ENCODE peak calls at places on chromosomes 12 and 14, in eight cellular contexts. One of them, this sample, is unnamed.

GRCh38 chr14:36973806-36974442 is 198.5 kb downstream of the SLC25A21 start:
- DNase-seq in thoracic aorta: no peak
- DNase-seq in lung: no peak
- DNase-seq in tibial nerve: no peak
- DNase-seq in PC-9: no peak
- DNase-seq in mammary epithelial cell: peak; percentile 82
- DNase-seq in HCT116: no peak
- DNase-seq in heart left ventricle: no peak
- DNase-seq in this sample: peak; percentile 42

GRCh38 chr12:56299308-56299852 is 750 bp downstream of the CS start:
- DNase-seq in HCT116: no peak
- DNase-seq in mammary epithelial cell: peak; percentile 53
- DNase-seq in heart left ventricle: no peak
- DNase-seq in thoracic aorta: no peak
- DNase-seq in lung: no peak
- DNase-seq in PC-9: no peak
- DNase-seq in tibial nerve: no peak
- DNase-seq in this sample: no peak

GRCh38 chr12:116210131-116210530 is 67.4 kb downstream of the MED13L start:
- DNase-seq in HCT116: no peak
- DNase-seq in PC-9: no peak
- DNase-seq in mammary epithelial cell: no peak
- DNase-seq in tibial nerve: no peak
- DNase-seq in heart left ventricle: no peak
- DNase-seq in thoracic aorta: no peak
- DNase-seq in lung: no peak
- DNase-seq in this sample: no peak

GRCh38 chr12:116577149-116577548 is 18.0 kb downstream of the MAP1LC3B2 start:
- DNase-seq in thoracic aorta: no peak
- DNase-seq in tibial nerve: no peak
- DNase-seq in lung: no peak
- DNase-seq in HCT116: no peak
- DNase-seq in heart left ventricle: no peak
- DNase-seq in PC-9: no peak
- DNase-seq in mammary epithelial cell: no peak
- DNase-seq in this sample: no peak

GRCh38 chr14:99518441-99519346 is 37.5 kb downstream of the CCNK start:
- DNase-seq in lung: peak; percentile 76
- DNase-seq in mammary epithelial cell: peak; percentile 58
- DNase-seq in thoracic aorta: no peak
- DNase-seq in heart left ventricle: peak; percentile 71
- DNase-seq in tibial nerve: peak; percentile 70
- DNase-seq in PC-9: peak; percentile 51
- DNase-seq in HCT116: peak; percentile 23
- DNase-seq in this sample: peak; percentile 83

GRCh38 chr14:92993302-92993701 is 70.4 kb downstream of the CHGA start:
- DNase-seq in thoracic aorta: no peak
- DNase-seq in PC-9: no peak
- DNase-seq in tibial nerve: no peak
- DNase-seq in heart left ventricle: peak; percentile 60
- DNase-seq in mammary epithelial cell: no peak
- DNase-seq in HCT116: no peak
- DNase-seq in lung: peak; percentile 52
- DNase-seq in this sample: no peak

GRCh38 chr12:32134144-32134888 is 27.7 kb downstream of the BICD1 start:
- DNase-seq in heart left ventricle: no peak
- DNase-seq in HCT116: no peak
- DNase-seq in thoracic aorta: no peak
- DNase-seq in lung: no peak
- DNase-seq in PC-9: peak; percentile 23
- DNase-seq in tibial nerve: no peak
- DNase-seq in mammary epithelial cell: peak; percentile 52
- DNase-seq in this sample: no peak

GRCh38 chr14:54420478-54421116 is 20.6 kb downstream of the CNIH1 start:
- DNase-seq in heart left ventricle: no peak
- DNase-seq in mammary epithelial cell: peak; percentile 34
- DNase-seq in HCT116: peak; percentile 29
- DNase-seq in thoracic aorta: no peak
- DNase-seq in PC-9: peak; percentile 43
- DNase-seq in lung: no peak
- DNase-seq in tibial nerve: peak; percentile 47
- DNase-seq in this sample: peak; percentile 55

GRCh38 chr14:45267084-45267483 is 14.1 kb upstream of the MIS18BP1 start:
- DNase-seq in mammary epithelial cell: no peak
- DNase-seq in PC-9: no peak
- DNase-seq in heart left ventricle: no peak
- DNase-seq in tibial nerve: no peak
- DNase-seq in lung: no peak
- DNase-seq in thoracic aorta: no peak
- DNase-seq in HCT116: no peak
- DNase-seq in this sample: no peak

GRCh38 chr14:54788701-54789100 is 113.9 kb downstream of the GCH1 start:
- DNase-seq in mammary epithelial cell: no peak
- DNase-seq in tibial nerve: no peak
- DNase-seq in thoracic aorta: no peak
- DNase-seq in heart left ventricle: no peak
- DNase-seq in PC-9: no peak
- DNase-seq in lung: no peak
- DNase-seq in HCT116: no peak
- DNase-seq in this sample: no peak

GRCh38 chr14:53327716-53328115 is 174.6 kb upstream of the DDHD1 start:
- DNase-seq in heart left ventricle: no peak
- DNase-seq in HCT116: no peak
- DNase-seq in PC-9: no peak
- DNase-seq in tibial nerve: no peak
- DNase-seq in mammary epithelial cell: peak; percentile 93
- DNase-seq in thoracic aorta: no peak
- DNase-seq in lung: no peak
- DNase-seq in this sample: peak; percentile 54

GRCh38 chr12:4164591-4165558 is 108.7 kb upstream of the CCND2 start:
- DNase-seq in mammary epithelial cell: peak; percentile 57
- DNase-seq in thoracic aorta: no peak
- DNase-seq in HCT116: no peak
- DNase-seq in lung: no peak
- DNase-seq in PC-9: no peak
- DNase-seq in tibial nerve: no peak
- DNase-seq in heart left ventricle: peak; percentile 58
- DNase-seq in this sample: no peak

GRCh38 chr14:102539544-102540309 is 30.2 kb upstream of the ANKRD9 start:
- DNase-seq in heart left ventricle: peak; percentile 72
- DNase-seq in tibial nerve: no peak
- DNase-seq in PC-9: no peak
- DNase-seq in thoracic aorta: no peak
- DNase-seq in lung: no peak
- DNase-seq in HCT116: no peak
- DNase-seq in mammary epithelial cell: no peak
- DNase-seq in this sample: no peak

GRCh38 chr12:50302686-50303085 is 19.4 kb upstream of the LIMA1 start:
- DNase-seq in mammary epithelial cell: no peak
- DNase-seq in lung: no peak
- DNase-seq in heart left ventricle: no peak
- DNase-seq in tibial nerve: no peak
- DNase-seq in thoracic aorta: no peak
- DNase-seq in PC-9: no peak
- DNase-seq in HCT116: no peak
- DNase-seq in this sample: no peak

GRCh38 chr12:117063162-117063911 is 35.9 kb downstream of the TESC start:
- DNase-seq in heart left ventricle: peak; percentile 60
- DNase-seq in PC-9: no peak
- DNase-seq in thoracic aorta: no peak
- DNase-seq in mammary epithelial cell: no peak
- DNase-seq in lung: peak; percentile 34
- DNase-seq in tibial nerve: peak; percentile 9
- DNase-seq in HCT116: no peak
- DNase-seq in this sample: no peak

GRCh38 chr14:52318057-52318456 is 3.9 kb downstream of the PTGER2 start:
- DNase-seq in mammary epithelial cell: no peak
- DNase-seq in tibial nerve: no peak
- DNase-seq in HCT116: no peak
- DNase-seq in heart left ventricle: no peak
- DNase-seq in PC-9: no peak
- DNase-seq in lung: no peak
- DNase-seq in thoracic aorta: no peak
- DNase-seq in this sample: no peak

GRCh38 chr12:89355243-89356068 is 3.2 kb upstream of the DUSP6 start:
- DNase-seq in thoracic aorta: no peak
- DNase-seq in mammary epithelial cell: peak; percentile 19
- DNase-seq in tibial nerve: no peak
- DNase-seq in HCT116: no peak
- DNase-seq in heart left ventricle: no peak
- DNase-seq in PC-9: no peak
- DNase-seq in lung: no peak
- DNase-seq in this sample: no peak

GRCh38 chr12:130064999-130065398 is 97.3 kb upstream of the FZD10 start:
- DNase-seq in lung: no peak
- DNase-seq in HCT116: no peak
- DNase-seq in mammary epithelial cell: no peak
- DNase-seq in tibial nerve: no peak
- DNase-seq in PC-9: no peak
- DNase-seq in heart left ventricle: no peak
- DNase-seq in thoracic aorta: no peak
- DNase-seq in this sample: no peak
- TF ChIP-seq CTCF in lung: no peak
- TF ChIP-seq CTCF in HCT116: no peak
- TF ChIP-seq CTCF in mammary epithelial cell: no peak
- TF ChIP-seq CTCF in tibial nerve: no peak
- TF ChIP-seq CTCF in PC-9: no peak
- TF ChIP-seq CTCF in heart left ventricle: no peak
- TF ChIP-seq CTCF in thoracic aorta: no peak
- TF ChIP-seq CTCF in this sample: no peak

GRCh38 chr12:48907243-48907642 is 18.0 kb downstream of the FKBP11 start:
- DNase-seq in HCT116: no peak
- DNase-seq in heart left ventricle: no peak
- DNase-seq in thoracic aorta: no peak
- DNase-seq in PC-9: no peak
- DNase-seq in tibial nerve: no peak
- DNase-seq in lung: no peak
- DNase-seq in mammary epithelial cell: no peak
- DNase-seq in this sample: no peak
- H3K27ac ChIP-seq in HCT116: no peak overlapping the region
- H3K27ac ChIP-seq in heart left ventricle: no peak overlapping the region
- H3K27ac ChIP-seq in thoracic aorta: no peak overlapping the region
- H3K27ac ChIP-seq in PC-9: no peak overlapping the region
- H3K27ac ChIP-seq in tibial nerve: no peak overlapping the region
- H3K27ac ChIP-seq in lung: no peak overlapping the region
- H3K27ac ChIP-seq in mammary epithelial cell: no peak overlapping the region
- H3K27ac ChIP-seq in this sample: no peak overlapping the region

DNA sequence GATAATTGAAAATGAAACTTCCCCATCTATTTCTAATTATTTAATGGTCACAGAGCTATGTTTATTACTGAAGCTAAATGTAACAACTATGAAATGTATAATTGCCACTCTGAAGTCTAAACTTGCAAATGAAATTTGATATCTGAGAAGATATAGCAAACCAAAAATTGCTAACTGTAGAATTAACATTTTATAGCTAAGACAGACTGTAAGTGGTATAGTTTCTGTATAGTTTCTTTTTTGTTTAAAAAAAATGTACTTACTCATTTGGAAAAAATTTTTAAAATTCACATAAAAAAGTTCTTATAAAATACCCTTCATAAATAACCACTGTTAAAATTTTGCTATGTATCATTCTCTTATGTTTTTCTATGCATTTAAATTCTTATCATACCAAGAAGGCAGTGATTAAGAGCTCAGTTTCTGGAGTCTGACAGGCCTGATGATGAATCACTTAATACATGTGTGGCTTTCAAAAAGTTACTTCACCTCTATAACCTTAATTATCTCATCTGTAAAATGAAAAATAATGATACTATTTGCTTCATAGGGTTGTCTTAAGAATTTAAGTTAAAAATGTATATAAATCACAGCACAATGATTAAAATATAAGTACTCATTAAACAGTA is 214.7 kb upstream of the GARIN2 start:
- DNase-seq in heart left ventricle: no peak
- DNase-seq in HCT116: no peak
- DNase-seq in lung: no peak
- DNase-seq in PC-9: no peak
- DNase-seq in thoracic aorta: no peak
- DNase-seq in mammary epithelial cell: peak; percentile 37
- DNase-seq in tibial nerve: no peak
- DNase-seq in this sample: peak; percentile 18
- TF ChIP-seq CTCF in heart left ventricle: no peak
- TF ChIP-seq CTCF in HCT116: no peak
- TF ChIP-seq CTCF in lung: no peak
- TF ChIP-seq CTCF in PC-9: no peak
- TF ChIP-seq CTCF in thoracic aorta: no peak
- TF ChIP-seq CTCF in mammary epithelial cell: no peak
- TF ChIP-seq CTCF in tibial nerve: no peak
- TF ChIP-seq CTCF in this sample: no peak

GRCh38 chr14:103688906-103689902 is 26.0 kb downstream of the XRCC3 start:
- DNase-seq in HCT116: no peak
- DNase-seq in heart left ventricle: peak; percentile 46
- DNase-seq in PC-9: no peak
- DNase-seq in thoracic aorta: no peak
- DNase-seq in mammary epithelial cell: no peak
- DNase-seq in tibial nerve: no peak
- DNase-seq in lung: peak; percentile 79
- DNase-seq in this sample: no peak
- H3K27ac ChIP-seq in HCT116: no peak overlapping the region
- H3K27ac ChIP-seq in heart left ventricle: peak overlapping the region; percentile 20
- H3K27ac ChIP-seq in PC-9: no peak overlapping the region
- H3K27ac ChIP-seq in thoracic aorta: peak overlapping the region; percentile 60
- H3K27ac ChIP-seq in mammary epithelial cell: no peak overlapping the region
- H3K27ac ChIP-seq in tibial nerve: no peak overlapping the region
- H3K27ac ChIP-seq in lung: peak overlapping the region; percentile 39
- H3K27ac ChIP-seq in this sample: peak overlapping the region; percentile 43

GRCh38 chr14:77319416-77319815 is 1.3 kb downstream of the POMT2 start:
- DNase-seq in tibial nerve: no peak
- DNase-seq in thoracic aorta: no peak
- DNase-seq in HCT116: no peak
- DNase-seq in PC-9: no peak
- DNase-seq in mammary epithelial cell: no peak
- DNase-seq in lung: no peak
- DNase-seq in heart left ventricle: no peak
- DNase-seq in this sample: no peak
- TF ChIP-seq CTCF in tibial nerve: no peak
- TF ChIP-seq CTCF in thoracic aorta: no peak
- TF ChIP-seq CTCF in HCT116: no peak
- TF ChIP-seq CTCF in PC-9: no peak
- TF ChIP-seq CTCF in mammary epithelial cell: no peak
- TF ChIP-seq CTCF in lung: no peak
- TF ChIP-seq CTCF in heart left ventricle: no peak
- TF ChIP-seq CTCF in this sample: no peak

GRCh38 chr14:66085224-66085623 is 400.9 kb upstream of the CCDC196 start:
- DNase-seq in mammary epithelial cell: no peak
- DNase-seq in thoracic aorta: no peak
- DNase-seq in lung: no peak
- DNase-seq in HCT116: no peak
- DNase-seq in PC-9: no peak
- DNase-seq in tibial nerve: no peak
- DNase-seq in heart left ventricle: no peak
- DNase-seq in this sample: no peak
- H3K27ac ChIP-seq in mammary epithelial cell: no peak overlapping the region
- H3K27ac ChIP-seq in thoracic aorta: no peak overlapping the region
- H3K27ac ChIP-seq in lung: no peak overlapping the region
- H3K27ac ChIP-seq in HCT116: no peak overlapping the region
- H3K27ac ChIP-seq in PC-9: no peak overlapping the region
- H3K27ac ChIP-seq in tibial nerve: no peak overlapping the region
- H3K27ac ChIP-seq in heart left ventricle: no peak overlapping the region
- H3K27ac ChIP-seq in this sample: no peak overlapping the region

This sample was measured in RWPE1.